ENCODE peak calls at places on chromosomes 6 and 20, in nine cellular contexts. One of them, this sample, is unnamed.

GRCh38 chr20:62946918-62947317 is 5.6 kb upstream of the SLC17A9 start:
- DNase-seq in HT1080: no peak
- DNase-seq in NCI-H2171: no peak
- DNase-seq in ELR: no peak
- DNase-seq in activated gamma-delta T cell treated with anti-CD3 and anti-CD28 coated beads, Interleukin-2, amount 50 U/mL, for 16 hours: no peak
- DNase-seq in OCI-LY7: no peak
- DNase-seq in ovary: peak; percentile 21
- DNase-seq in stomach: peak; percentile 57
- DNase-seq in stimulated activated CD8-positive, alpha-beta memory T cell treated with anti-CD3 and anti-CD28 coated beads, Interleukin-4, amount 100 ng/mL, for 4 hours: no peak
- DNase-seq in this sample: peak; percentile 43

GRCh38 chr6:93177451-93177850 is 241.9 kb downstream of the EPHA7 start:
- DNase-seq in HT1080: no peak
- DNase-seq in NCI-H2171: no peak
- DNase-seq in ELR: no peak
- DNase-seq in activated gamma-delta T cell treated with anti-CD3 and anti-CD28 coated beads, Interleukin-2, amount 50 U/mL, for 16 hours: no peak
- DNase-seq in OCI-LY7: peak; percentile 63
- DNase-seq in ovary: no peak
- DNase-seq in stomach: no peak
- DNase-seq in stimulated activated CD8-positive, alpha-beta memory T cell treated with anti-CD3 and anti-CD28 coated beads, Interleukin-4, amount 100 ng/mL, for 4 hours: no peak
- DNase-seq in this sample: no peak

GRCh38 chr6:157531986-157532365 is 151.0 kb downstream of the ZDHHC14 start:
- DNase-seq in HT1080: no peak
- DNase-seq in NCI-H2171: no peak
- DNase-seq in ELR: no peak
- DNase-seq in activated gamma-delta T cell treated with anti-CD3 and anti-CD28 coated beads, Interleukin-2, amount 50 U/mL, for 16 hours: no peak
- DNase-seq in OCI-LY7: no peak
- DNase-seq in ovary: no peak
- DNase-seq in stomach: no peak
- DNase-seq in stimulated activated CD8-positive, alpha-beta memory T cell treated with anti-CD3 and anti-CD28 coated beads, Interleukin-4, amount 100 ng/mL, for 4 hours: no peak
- DNase-seq in this sample: no peak

GRCh38 chr20:57988422-57988821 is 240.0 kb downstream of the ANKRD60 start:
- DNase-seq in HT1080: no peak
- DNase-seq in NCI-H2171: no peak
- DNase-seq in ELR: no peak
- DNase-seq in activated gamma-delta T cell treated with anti-CD3 and anti-CD28 coated beads, Interleukin-2, amount 50 U/mL, for 16 hours: no peak
- DNase-seq in OCI-LY7: no peak
- DNase-seq in ovary: no peak
- DNase-seq in stomach: no peak
- DNase-seq in stimulated activated CD8-positive, alpha-beta memory T cell treated with anti-CD3 and anti-CD28 coated beads, Interleukin-4, amount 100 ng/mL, for 4 hours: no peak
- DNase-seq in this sample: no peak

GRCh38 chr6:13559968-13560650 is 14.3 kb upstream of the SIRT5 start:
- DNase-seq in HT1080: no peak
- DNase-seq in NCI-H2171: peak; percentile 21
- DNase-seq in ELR: no peak
- DNase-seq in activated gamma-delta T cell treated with anti-CD3 and anti-CD28 coated beads, Interleukin-2, amount 50 U/mL, for 16 hours: no peak
- DNase-seq in OCI-LY7: no peak
- DNase-seq in ovary: no peak
- DNase-seq in stomach: no peak
- DNase-seq in stimulated activated CD8-positive, alpha-beta memory T cell treated with anti-CD3 and anti-CD28 coated beads, Interleukin-4, amount 100 ng/mL, for 4 hours: no peak
- DNase-seq in this sample: no peak

GRCh38 chr20:20210327-20210726 is 157.6 kb upstream of the INSM1 start:
- DNase-seq in HT1080: no peak
- DNase-seq in NCI-H2171: no peak
- DNase-seq in ELR: peak; percentile 8
- DNase-seq in activated gamma-delta T cell treated with anti-CD3 and anti-CD28 coated beads, Interleukin-2, amount 50 U/mL, for 16 hours: no peak
- DNase-seq in OCI-LY7: no peak
- DNase-seq in ovary: no peak
- DNase-seq in stomach: no peak
- DNase-seq in stimulated activated CD8-positive, alpha-beta memory T cell treated with anti-CD3 and anti-CD28 coated beads, Interleukin-4, amount 100 ng/mL, for 4 hours: no peak
- DNase-seq in this sample: no peak

GRCh38 chr6:149268768-149269167 is 48.7 kb upstream of the TAB2 start:
- DNase-seq in HT1080: peak; percentile 22
- DNase-seq in NCI-H2171: no peak
- DNase-seq in ELR: peak; percentile 24
- DNase-seq in activated gamma-delta T cell treated with anti-CD3 and anti-CD28 coated beads, Interleukin-2, amount 50 U/mL, for 16 hours: no peak
- DNase-seq in OCI-LY7: no peak
- DNase-seq in ovary: no peak
- DNase-seq in stomach: no peak
- DNase-seq in stimulated activated CD8-positive, alpha-beta memory T cell treated with anti-CD3 and anti-CD28 coated beads, Interleukin-4, amount 100 ng/mL, for 4 hours: no peak
- DNase-seq in this sample: no peak

GRCh38 chr6:163726037-163726695 is 311.6 kb downstream of the QKI start:
- DNase-seq in HT1080: no peak
- DNase-seq in NCI-H2171: no peak
- DNase-seq in ELR: no peak
- DNase-seq in activated gamma-delta T cell treated with anti-CD3 and anti-CD28 coated beads, Interleukin-2, amount 50 U/mL, for 16 hours: no peak
- DNase-seq in OCI-LY7: no peak
- DNase-seq in ovary: no peak
- DNase-seq in stomach: no peak
- DNase-seq in stimulated activated CD8-positive, alpha-beta memory T cell treated with anti-CD3 and anti-CD28 coated beads, Interleukin-4, amount 100 ng/mL, for 4 hours: no peak
- DNase-seq in this sample: no peak

GRCh38 chr6:81238390-81238789 is 514.1 kb downstream of the TENT5A start:
- DNase-seq in HT1080: no peak
- DNase-seq in NCI-H2171: no peak
- DNase-seq in ELR: no peak
- DNase-seq in activated gamma-delta T cell treated with anti-CD3 and anti-CD28 coated beads, Interleukin-2, amount 50 U/mL, for 16 hours: no peak
- DNase-seq in OCI-LY7: no peak
- DNase-seq in ovary: no peak
- DNase-seq in stomach: no peak
- DNase-seq in stimulated activated CD8-positive, alpha-beta memory T cell treated with anti-CD3 and anti-CD28 coated beads, Interleukin-4, amount 100 ng/mL, for 4 hours: no peak
- DNase-seq in this sample: no peak

GRCh38 chr6:100417037-100417436 is 47.7 kb downstream of the SIM1 start:
- DNase-seq in HT1080: no peak
- DNase-seq in NCI-H2171: no peak
- DNase-seq in ELR: no peak
- DNase-seq in activated gamma-delta T cell treated with anti-CD3 and anti-CD28 coated beads, Interleukin-2, amount 50 U/mL, for 16 hours: no peak
- DNase-seq in OCI-LY7: no peak
- DNase-seq in ovary: no peak
- DNase-seq in stomach: no peak
- DNase-seq in stimulated activated CD8-positive, alpha-beta memory T cell treated with anti-CD3 and anti-CD28 coated beads, Interleukin-4, amount 100 ng/mL, for 4 hours: no peak
- DNase-seq in this sample: no peak

GRCh38 chr6:32189742-32190053 is 304 bp downstream of the PBX2 start:
- DNase-seq in HT1080: no peak
- DNase-seq in NCI-H2171: no peak
- DNase-seq in ELR: no peak
- DNase-seq in activated gamma-delta T cell treated with anti-CD3 and anti-CD28 coated beads, Interleukin-2, amount 50 U/mL, for 16 hours: no peak
- DNase-seq in OCI-LY7: no peak
- DNase-seq in ovary: peak; percentile 85
- DNase-seq in stomach: no peak
- DNase-seq in stimulated activated CD8-positive, alpha-beta memory T cell treated with anti-CD3 and anti-CD28 coated beads, Interleukin-4, amount 100 ng/mL, for 4 hours: no peak
- DNase-seq in this sample: peak; percentile 60

GRCh38 chr20:1809121-1809520 is 86.1 kb upstream of the SIRPA start:
- DNase-seq in HT1080: peak; percentile 86
- DNase-seq in NCI-H2171: no peak
- DNase-seq in ELR: peak; percentile 88
- DNase-seq in activated gamma-delta T cell treated with anti-CD3 and anti-CD28 coated beads, Interleukin-2, amount 50 U/mL, for 16 hours: no peak
- DNase-seq in OCI-LY7: no peak
- DNase-seq in ovary: no peak
- DNase-seq in stomach: no peak
- DNase-seq in stimulated activated CD8-positive, alpha-beta memory T cell treated with anti-CD3 and anti-CD28 coated beads, Interleukin-4, amount 100 ng/mL, for 4 hours: no peak
- DNase-seq in this sample: no peak

GRCh38 chr6:31784270-31784925 is 7.3 kb upstream of the VWA7 start:
- DNase-seq in HT1080: no peak
- DNase-seq in NCI-H2171: no peak
- DNase-seq in ELR: no peak
- DNase-seq in activated gamma-delta T cell treated with anti-CD3 and anti-CD28 coated beads, Interleukin-2, amount 50 U/mL, for 16 hours: no peak
- DNase-seq in OCI-LY7: no peak
- DNase-seq in ovary: no peak
- DNase-seq in stomach: no peak
- DNase-seq in stimulated activated CD8-positive, alpha-beta memory T cell treated with anti-CD3 and anti-CD28 coated beads, Interleukin-4, amount 100 ng/mL, for 4 hours: no peak
- DNase-seq in this sample: no peak

GRCh38 chr6:153997221-153997620 is 41.8 kb upstream of the OPRM1 start:
- DNase-seq in HT1080: no peak
- DNase-seq in NCI-H2171: no peak
- DNase-seq in ELR: no peak
- DNase-seq in activated gamma-delta T cell treated with anti-CD3 and anti-CD28 coated beads, Interleukin-2, amount 50 U/mL, for 16 hours: no peak
- DNase-seq in OCI-LY7: no peak
- DNase-seq in ovary: no peak
- DNase-seq in stomach: no peak
- DNase-seq in stimulated activated CD8-positive, alpha-beta memory T cell treated with anti-CD3 and anti-CD28 coated beads, Interleukin-4, amount 100 ng/mL, for 4 hours: no peak
- DNase-seq in this sample: no peak

GRCh38 chr20:46549188-46549967 is 1.1 kb downstream of the OCSTAMP start:
- DNase-seq in HT1080: no peak
- DNase-seq in NCI-H2171: no peak
- DNase-seq in ELR: no peak
- DNase-seq in activated gamma-delta T cell treated with anti-CD3 and anti-CD28 coated beads, Interleukin-2, amount 50 U/mL, for 16 hours: no peak
- DNase-seq in OCI-LY7: no peak
- DNase-seq in ovary: no peak
- DNase-seq in stomach: no peak
- DNase-seq in stimulated activated CD8-positive, alpha-beta memory T cell treated with anti-CD3 and anti-CD28 coated beads, Interleukin-4, amount 100 ng/mL, for 4 hours: no peak
- DNase-seq in this sample: no peak

GRCh38 chr6:52328721-52329120 is 33.2 kb upstream of the PAQR8 start:
- DNase-seq in HT1080: no peak
- DNase-seq in NCI-H2171: no peak
- DNase-seq in ELR: no peak
- DNase-seq in activated gamma-delta T cell treated with anti-CD3 and anti-CD28 coated beads, Interleukin-2, amount 50 U/mL, for 16 hours: no peak
- DNase-seq in OCI-LY7: no peak
- DNase-seq in ovary: no peak
- DNase-seq in stomach: no peak
- DNase-seq in stimulated activated CD8-positive, alpha-beta memory T cell treated with anti-CD3 and anti-CD28 coated beads, Interleukin-4, amount 100 ng/mL, for 4 hours: no peak
- DNase-seq in this sample: no peak

GRCh38 chr6:107668826-107669474 is 155.2 kb downstream of the SCML4 start:
- DNase-seq in HT1080: no peak
- DNase-seq in NCI-H2171: no peak
- DNase-seq in ELR: no peak
- DNase-seq in activated gamma-delta T cell treated with anti-CD3 and anti-CD28 coated beads, Interleukin-2, amount 50 U/mL, for 16 hours: no peak
- DNase-seq in OCI-LY7: no peak
- DNase-seq in ovary: no peak
- DNase-seq in stomach: no peak
- DNase-seq in stimulated activated CD8-positive, alpha-beta memory T cell treated with anti-CD3 and anti-CD28 coated beads, Interleukin-4, amount 100 ng/mL, for 4 hours: no peak
- DNase-seq in this sample: no peak

GRCh38 chr20:32227316-32227715 is 19.6 kb downstream of the POFUT1 start:
- DNase-seq in HT1080: no peak
- DNase-seq in NCI-H2171: no peak
- DNase-seq in ELR: no peak
- DNase-seq in activated gamma-delta T cell treated with anti-CD3 and anti-CD28 coated beads, Interleukin-2, amount 50 U/mL, for 16 hours: no peak
- DNase-seq in OCI-LY7: no peak
- DNase-seq in ovary: no peak
- DNase-seq in stomach: peak; percentile 42
- DNase-seq in stimulated activated CD8-positive, alpha-beta memory T cell treated with anti-CD3 and anti-CD28 coated beads, Interleukin-4, amount 100 ng/mL, for 4 hours: no peak
- DNase-seq in this sample: no peak

GRCh38 chr6:112415366-112415765 is 68.2 kb downstream of the RFPL4B start:
- DNase-seq in HT1080: no peak
- DNase-seq in NCI-H2171: no peak
- DNase-seq in ELR: no peak
- DNase-seq in activated gamma-delta T cell treated with anti-CD3 and anti-CD28 coated beads, Interleukin-2, amount 50 U/mL, for 16 hours: no peak
- DNase-seq in OCI-LY7: no peak
- DNase-seq in ovary: no peak
- DNase-seq in stomach: no peak
- DNase-seq in stimulated activated CD8-positive, alpha-beta memory T cell treated with anti-CD3 and anti-CD28 coated beads, Interleukin-4, amount 100 ng/mL, for 4 hours: no peak
- DNase-seq in this sample: no peak

GRCh38 chr6:26180346-26180745 is 93.1 kb downstream of the HFE start:
- DNase-seq in HT1080: peak; percentile 32
- DNase-seq in NCI-H2171: no peak
- DNase-seq in ELR: no peak
- DNase-seq in activated gamma-delta T cell treated with anti-CD3 and anti-CD28 coated beads, Interleukin-2, amount 50 U/mL, for 16 hours: no peak
- DNase-seq in OCI-LY7: no peak
- DNase-seq in ovary: no peak
- DNase-seq in stomach: no peak
- DNase-seq in stimulated activated CD8-positive, alpha-beta memory T cell treated with anti-CD3 and anti-CD28 coated beads, Interleukin-4, amount 100 ng/mL, for 4 hours: no peak
- DNase-seq in this sample: no peak

GRCh38 chr20:51926670-51927305 is 124.5 kb upstream of the SALL4 start:
- DNase-seq in HT1080: peak; percentile 60
- DNase-seq in NCI-H2171: no peak
- DNase-seq in ELR: peak; percentile 47
- DNase-seq in activated gamma-delta T cell treated with anti-CD3 and anti-CD28 coated beads, Interleukin-2, amount 50 U/mL, for 16 hours: no peak
- DNase-seq in OCI-LY7: no peak
- DNase-seq in ovary: no peak
- DNase-seq in stomach: no peak
- DNase-seq in stimulated activated CD8-positive, alpha-beta memory T cell treated with anti-CD3 and anti-CD28 coated beads, Interleukin-4, amount 100 ng/mL, for 4 hours: no peak
- DNase-seq in this sample: no peak

GRCh38 chr6:121522265-121522664 is 86.8 kb downstream of the GJA1 start:
- DNase-seq in HT1080: peak; percentile 94
- DNase-seq in NCI-H2171: no peak
- DNase-seq in ELR: peak; percentile 95
- DNase-seq in activated gamma-delta T cell treated with anti-CD3 and anti-CD28 coated beads, Interleukin-2, amount 50 U/mL, for 16 hours: no peak
- DNase-seq in OCI-LY7: no peak
- DNase-seq in ovary: no peak
- DNase-seq in stomach: no peak
- DNase-seq in stimulated activated CD8-positive, alpha-beta memory T cell treated with anti-CD3 and anti-CD28 coated beads, Interleukin-4, amount 100 ng/mL, for 4 hours: no peak
- DNase-seq in this sample: no peak

GRCh38 chr20:55116598-55116997 is 641.2 kb downstream of the DOK5 start:
- DNase-seq in HT1080: no peak
- DNase-seq in NCI-H2171: no peak
- DNase-seq in ELR: no peak
- DNase-seq in activated gamma-delta T cell treated with anti-CD3 and anti-CD28 coated beads, Interleukin-2, amount 50 U/mL, for 16 hours: no peak
- DNase-seq in OCI-LY7: no peak
- DNase-seq in ovary: no peak
- DNase-seq in stomach: no peak
- DNase-seq in stimulated activated CD8-positive, alpha-beta memory T cell treated with anti-CD3 and anti-CD28 coated beads, Interleukin-4, amount 100 ng/mL, for 4 hours: no peak
- DNase-seq in this sample: no peak

GRCh38 chr6:170405311-170405975 is 98.9 kb downstream of the FAM120B start:
- DNase-seq in HT1080: peak; percentile 94
- DNase-seq in NCI-H2171: no peak
- DNase-seq in ELR: peak; percentile 98
- DNase-seq in activated gamma-delta T cell treated with anti-CD3 and anti-CD28 coated beads, Interleukin-2, amount 50 U/mL, for 16 hours: no peak
- DNase-seq in OCI-LY7: no peak
- DNase-seq in ovary: no peak
- DNase-seq in stomach: no peak
- DNase-seq in stimulated activated CD8-positive, alpha-beta memory T cell treated with anti-CD3 and anti-CD28 coated beads, Interleukin-4, amount 100 ng/mL, for 4 hours: no peak
- DNase-seq in this sample: no peak

GRCh38 chr6:33312361-33313104 is 1.3 kb downstream of the TAPBP start:
- DNase-seq in HT1080: peak; percentile 67
- DNase-seq in NCI-H2171: peak; percentile 89
- DNase-seq in ELR: peak; percentile 81
- DNase-seq in activated gamma-delta T cell treated with anti-CD3 and anti-CD28 coated beads, Interleukin-2, amount 50 U/mL, for 16 hours: peak; percentile 74
- DNase-seq in OCI-LY7: peak; percentile 88
- DNase-seq in ovary: peak; percentile 71
- DNase-seq in stomach: peak; percentile 78
- DNase-seq in stimulated activated CD8-positive, alpha-beta memory T cell treated with anti-CD3 and anti-CD28 coated beads, Interleukin-4, amount 100 ng/mL, for 4 hours: peak; percentile 62
- DNase-seq in this sample: no peak

GRCh38 chr20:11379257-11380011 is 538.3 kb upstream of the BTBD3 start:
- DNase-seq in HT1080: no peak
- DNase-seq in NCI-H2171: peak; percentile 7
- DNase-seq in ELR: no peak
- DNase-seq in activated gamma-delta T cell treated with anti-CD3 and anti-CD28 coated beads, Interleukin-2, amount 50 U/mL, for 16 hours: no peak
- DNase-seq in OCI-LY7: no peak
- DNase-seq in ovary: no peak
- DNase-seq in stomach: no peak
- DNase-seq in stimulated activated CD8-positive, alpha-beta memory T cell treated with anti-CD3 and anti-CD28 coated beads, Interleukin-4, amount 100 ng/mL, for 4 hours: no peak
- DNase-seq in this sample: no peak

GRCh38 chr6:52590634-52590985 is 13.8 kb upstream of the TRAM2 start:
- DNase-seq in HT1080: no peak
- DNase-seq in NCI-H2171: no peak
- DNase-seq in ELR: peak; percentile 75
- DNase-seq in activated gamma-delta T cell treated with anti-CD3 and anti-CD28 coated beads, Interleukin-2, amount 50 U/mL, for 16 hours: no peak
- DNase-seq in OCI-LY7: no peak
- DNase-seq in ovary: no peak
- DNase-seq in stomach: no peak
- DNase-seq in stimulated activated CD8-positive, alpha-beta memory T cell treated with anti-CD3 and anti-CD28 coated beads, Interleukin-4, amount 100 ng/mL, for 4 hours: no peak
- DNase-seq in this sample: no peak

GRCh38 chr20:38250607-38251006 is 9.9 kb downstream of the KIAA1755 start:
- DNase-seq in HT1080: no peak
- DNase-seq in NCI-H2171: no peak
- DNase-seq in ELR: no peak
- DNase-seq in activated gamma-delta T cell treated with anti-CD3 and anti-CD28 coated beads, Interleukin-2, amount 50 U/mL, for 16 hours: no peak
- DNase-seq in OCI-LY7: no peak
- DNase-seq in ovary: no peak
- DNase-seq in stomach: no peak
- DNase-seq in stimulated activated CD8-positive, alpha-beta memory T cell treated with anti-CD3 and anti-CD28 coated beads, Interleukin-4, amount 100 ng/mL, for 4 hours: no peak
- DNase-seq in this sample: no peak

GRCh38 chr6:83854766-83855165 is 1.6 kb downstream of the RIPPLY2 start:
- DNase-seq in HT1080: no peak
- DNase-seq in NCI-H2171: no peak
- DNase-seq in ELR: no peak
- DNase-seq in activated gamma-delta T cell treated with anti-CD3 and anti-CD28 coated beads, Interleukin-2, amount 50 U/mL, for 16 hours: no peak
- DNase-seq in OCI-LY7: no peak
- DNase-seq in ovary: no peak
- DNase-seq in stomach: no peak
- DNase-seq in stimulated activated CD8-positive, alpha-beta memory T cell treated with anti-CD3 and anti-CD28 coated beads, Interleukin-4, amount 100 ng/mL, for 4 hours: no peak
- DNase-seq in this sample: no peak

GRCh38 chr20:10547276-10548114 is 112.4 kb downstream of the SLX4IP start:
- DNase-seq in HT1080: no peak
- DNase-seq in NCI-H2171: no peak
- DNase-seq in ELR: no peak
- DNase-seq in activated gamma-delta T cell treated with anti-CD3 and anti-CD28 coated beads, Interleukin-2, amount 50 U/mL, for 16 hours: no peak
- DNase-seq in OCI-LY7: no peak
- DNase-seq in ovary: no peak
- DNase-seq in stomach: no peak
- DNase-seq in stimulated activated CD8-positive, alpha-beta memory T cell treated with anti-CD3 and anti-CD28 coated beads, Interleukin-4, amount 100 ng/mL, for 4 hours: no peak
- DNase-seq in this sample: no peak

GRCh38 chr6:43823879-43824740 is 54.1 kb downstream of the VEGFA start:
- DNase-seq in HT1080: no peak
- DNase-seq in NCI-H2171: no peak
- DNase-seq in ELR: no peak
- DNase-seq in activated gamma-delta T cell treated with anti-CD3 and anti-CD28 coated beads, Interleukin-2, amount 50 U/mL, for 16 hours: no peak
- DNase-seq in OCI-LY7: peak; percentile 27
- DNase-seq in ovary: no peak
- DNase-seq in stomach: peak; percentile 87
- DNase-seq in stimulated activated CD8-positive, alpha-beta memory T cell treated with anti-CD3 and anti-CD28 coated beads, Interleukin-4, amount 100 ng/mL, for 4 hours: no peak
- DNase-seq in this sample: no peak

This sample was measured in aorta.